ENCODE peak calls at places on chromosomes 4 and X, in six cellular contexts. W is NCI-H510A treated with DMSO at 0.1 percent for 48 hours, G is amygdala, M is lower leg skin, J is A172, L is astrocyte of the cerebellum. K is an unnamed sample.

GRCh38 chrX:9538544-9539045 is 73.7 kb downstream of the TBL1X start:
- DNase-seq in L (no peak), W (peak), G (no peak), J (no peak), M (peak), K (no peak)

GRCh38 chr4:2942037-2942531 is 21.1 kb downstream of the NOP14 start:
- DNase-seq in G (no peak), M (peak), J (no peak), W (no peak), L (no peak), K (no peak)

GRCh38 chr4:184196730-184197355 is 20.8 kb downstream of the ENPP6 start:
- DNase-seq in G (no peak), J (no peak), W (no peak), M (peak), L (no peak), K (no peak)

GRCh38 chrX:13750204-13750603 is 15.7 kb downstream of the OFD1 start:
- DNase-seq in J (peak), L (peak), M (no peak), G (no peak), W (peak), K (no peak)

GRCh38 chr4:681736-682451 is 7.1 kb downstream of the SLC49A3 start:
- DNase-seq in L (no peak), J (no peak), M (peak), W (peak), G (no peak), K (no peak)

GRCh38 chr4:15754323-15754722 is 23.8 kb upstream of the CD38 start:
- DNase-seq in G (no peak), W (no peak), M (no peak), L (no peak), J (peak), K (peak)

GRCh38 chr4:150746156-150746555 is 164.2 kb downstream of the MAB21L2 start:
- DNase-seq in W (no peak), M (no peak), L (peak), G (no peak), J (peak), K (peak)

GRCh38 chr4:124903995-124904722 is 191.6 kb upstream of the ANKRD50 start:
- DNase-seq in G (no peak), W (peak), M (no peak), L (peak), J (peak), K (no peak)

GRCh38 chr4:48194986-48195773 is 61.1 kb upstream of the TXK start:
- DNase-seq in L (peak), G (no peak), W (peak), J (peak), M (no peak), K (no peak)

GRCh38 chrX:133980832-133981588 is 4.4 kb downstream of the GPC3 start:
- DNase-seq in G (no peak), J (no peak), W (no peak), L (no peak), M (no peak), K (no peak)